ENCODE peak calls at places on chromosomes 11 and 22, in four cellular contexts. B, F, N and H are unnamed samples.

GRCh38 chr11:78419327-78419726 is 1.7 kb upstream of the GAB2 start:
- DNase-seq in B (no peak), F (no peak), N (no peak), H (peak)

GRCh38 chr11:90639687-90640086 is 416.8 kb upstream of the CHORDC1 start:
- DNase-seq in B (no peak), F (no peak), N (no peak), H (peak)

GRCh38 chr11:58513747-58514367 is 6.0 kb upstream of the OR5B21 start:
- DNase-seq in B (peak), F (no peak), N (peak), H (peak)

GRCh38 chr22:23115825-23116494 is 25.8 kb downstream of the RSPH14 start:
- DNase-seq in B (no peak), F (no peak), N (peak), H (no peak)

GRCh38 chr11:17936790-17937189 is 76.1 kb downstream of the SERGEF start:
- DNase-seq in B (no peak), F (no peak), N (no peak), H (no peak)

GRCh38 chr11:73141031-73141308 is 1.1 kb downstream of the FCHSD2 start:
- DNase-seq in B (no peak), F (no peak), N (peak), H (peak)

GRCh38 chr11:134034496-134035381 is 34.1 kb upstream of the JAM3 start:
- DNase-seq in B (no peak), F (no peak), N (no peak), H (no peak)

GRCh38 chr11:1131033-1131911 is 26.5 kb upstream of the MUC5AC start:
- DNase-seq in B (no peak), F (no peak), N (peak), H (no peak)

GRCh38 chr11:64850979-64851567 is 6.6 kb upstream of the CDC42BPG start:
- DNase-seq in B (no peak), F (peak), N (no peak), H (no peak)

GRCh38 chr11:19474954-19475811 is 234.4 kb upstream of the E2F8 start:
- DNase-seq in B (no peak), F (peak), N (peak), H (no peak)

GRCh38 chr11:2944953-2945756 is 15.9 kb upstream of the PHLDA2 start:
- DNase-seq in B (no peak), F (no peak), N (peak), H (no peak)

GRCh38 chr11:35594680-35595079 is 23.6 kb upstream of the FJX1 start:
- DNase-seq in B (no peak), F (no peak), N (no peak), H (no peak)

GRCh38 chr11:69666752-69667536 is 8.2 kb downstream of the LTO1 start:
- DNase-seq in B (no peak), F (no peak), N (peak), H (no peak)

GRCh38 chr22:32204856-32205722 is at the start of gene RFPL2:
- DNase-seq in B (peak), F (no peak), N (peak), H (peak)

GRCh38 chr11:76318744-76319384 is 62.1 kb downstream of the THAP12 start:
- DNase-seq in B (peak), F (peak), N (peak), H (peak)

GRCh38 chr22:27881404-27881803 is 37.7 kb downstream of the PITPNB start:
- DNase-seq in B (no peak), F (no peak), N (no peak), H (no peak)

GRCh38 chr11:90250970-90251369 is 28.1 kb upstream of the CHORDC1 start:
- DNase-seq in B (peak), F (no peak), N (no peak), H (no peak)

GRCh38 chr11:34846467-34846866 is 69.7 kb downstream of the APIP start:
- DNase-seq in B (no peak), F (no peak), N (no peak), H (no peak)

GRCh38 chr11:45880772-45881570 is 4.5 kb upstream of the MAPK8IP1 start:
- DNase-seq in B (no peak), F (no peak), N (peak), H (no peak)

GRCh38 chr11:3936517-3936916 is 81.1 kb downstream of the STIM1 start:
- DNase-seq in B (no peak), F (no peak), N (no peak), H (no peak)

GRCh38 chr11:128285313-128285712 is 302.0 kb downstream of the ETS1 start:
- DNase-seq in B (no peak), F (no peak), N (no peak), H (no peak)

GRCh38 chr22:47736166-47737034 is 974.0 kb downstream of the TBC1D22A start:
- DNase-seq in B (no peak), F (no peak), N (no peak), H (no peak)
- TF ChIP-seq PBX3 in B (no peak), F (no peak), N (no peak), H (no peak)

GRCh38 chr11:21514298-21514697 is 678.6 kb upstream of the ANO5 start:
- DNase-seq in B (peak), F (no peak), N (peak), H (peak)
- TF ChIP-seq USF2 in B (no peak), F (no peak), N (no peak), H (no peak)

GRCh38 chr11:56783448-56784041 is 35.0 kb upstream of the OR9G4 start:
- DNase-seq in B (peak), F (no peak), N (peak), H (peak)
- TF ChIP-seq PBX3 in B (no peak), F (no peak), N (no peak), H (no peak)

GRCh38 chr22:44131412-44131811 is 49.3 kb upstream of the PARVG start:
- DNase-seq in B (no peak), F (no peak), N (no peak), H (no peak)

GRCh38 chr22:44130076-44130711 is 50.5 kb upstream of the PARVG start:
- DNase-seq in B (no peak), F (no peak), N (peak), H (no peak)

GRCh38 chr22:44128961-44129613 is 51.6 kb upstream of the PARVG start:
- DNase-seq in B (no peak), F (no peak), N (no peak), H (no peak)

GRCh38 chr22:44127353-44127752 is 53.4 kb upstream of the PARVG start:
- DNase-seq in B (no peak), F (no peak), N (no peak), H (no peak)

DNA sequence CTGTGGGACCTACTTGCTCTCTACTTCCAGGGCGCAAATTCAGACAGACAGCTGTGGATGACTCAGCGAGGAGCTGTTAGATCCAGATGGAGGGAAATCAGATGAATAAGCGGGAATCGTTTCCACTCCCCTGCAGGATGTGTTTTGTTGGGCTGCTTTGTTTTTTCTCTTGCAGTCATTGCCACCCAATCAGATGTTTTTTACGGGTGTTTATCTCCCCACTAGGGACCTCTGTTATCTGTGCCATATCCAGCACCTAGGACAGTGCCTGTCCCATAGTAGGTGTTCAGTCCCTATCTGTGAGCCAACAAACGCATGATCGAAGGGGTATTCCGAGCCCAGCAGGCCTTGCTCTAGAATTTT is 51.1 kb upstream of the PARVG start:
- DNase-seq in B (no peak), F (no peak), N (peak), H (no peak)
- TF ChIP-seq USF2 in B (no peak), F (no peak), N (no peak), H (no peak)

GRCh38 chr11:60991457-60991856 is 20.0 kb downstream of the CD6 start:
- DNase-seq in B (no peak), F (no peak), N (no peak), H (no peak)

GRCh38 chr11:60989108-60989650 is 17.7 kb downstream of the CD6 start:
- DNase-seq in B (no peak), F (no peak), N (no peak), H (no peak)

GRCh38 chr11:60987577-60988277 is 16.2 kb downstream of the CD6 start:
- DNase-seq in B (no peak), F (no peak), N (no peak), H (no peak)

GRCh38 chr11:60985991-60986915 is 14.8 kb downstream of the CD6 start:
- DNase-seq in B (no peak), F (no peak), N (no peak), H (peak)

DNA sequence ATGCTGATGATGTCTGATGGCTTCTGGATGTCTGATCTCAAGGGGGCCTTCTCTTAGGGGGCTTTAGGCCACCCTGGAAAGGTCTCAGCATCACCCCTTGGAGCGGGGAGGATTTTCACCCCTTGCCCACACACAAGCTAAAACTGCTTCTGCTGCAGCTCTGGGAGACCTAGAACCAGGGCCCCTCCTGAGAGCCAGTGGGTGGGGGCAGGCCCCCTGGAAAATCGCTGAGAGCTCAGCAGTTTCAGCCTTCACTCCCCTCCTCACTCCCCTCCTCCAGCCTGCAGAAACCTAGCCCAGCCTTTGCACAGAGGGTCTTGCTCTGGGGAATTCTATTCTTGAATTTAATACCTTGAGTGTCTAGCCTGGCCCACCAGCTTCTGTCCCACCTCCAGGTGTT is 17.2 kb downstream of the CD6 start:
- DNase-seq in B (no peak), F (no peak), N (no peak), H (no peak)
- TF ChIP-seq PBX3 in B (no peak), F (no peak), N (no peak), H (no peak)

GRCh38 chr11:65860278-65861164 is at the start of gene MUS81:
- DNase-seq in B (peak), F (peak), N (peak), H (peak)

GRCh38 chr11:65862191-65862735 is 2.0 kb downstream of the MUS81 start:
- DNase-seq in B (no peak), F (no peak), N (no peak), H (no peak)

GRCh38 chr11:65862941-65863888 is 3.0 kb downstream of the MUS81 start:
- DNase-seq in B (no peak), F (no peak), N (no peak), H (no peak)

GRCh38 chr11:65861165-65861505 is 902 bp downstream of the MUS81 start:
- DNase-seq in B (no peak), F (no peak), N (no peak), H (no peak)

GRCh38 chr11:65861533-65862183 is 1.4 kb downstream of the MUS81 start:
- DNase-seq in B (no peak), F (no peak), N (no peak), H (no peak)
- TF ChIP-seq USF2 in B (no peak), F (no peak), N (no peak), H (no peak)